ENCODE peak calls at places on chromosomes 2 and 18, in six cellular contexts. L, A, N, E, M and U are unnamed samples.

GRCh38 chr18:23972416-23972815 is 42.1 kb upstream of the TTC39C start:
- DNase-seq in L (no peak), A (no peak), N (no peak), E (no peak), M (peak), U (no peak)

GRCh38 chr2:128623776-128624424 is 305.2 kb upstream of the HS6ST1 start:
- DNase-seq in L (peak), A (peak), N (no peak), E (no peak), M (peak), U (no peak)

GRCh38 chr18:76412010-76412817 is 82.8 kb downstream of the ZNF516 start:
- DNase-seq in L (no peak), A (no peak), N (peak), E (peak), M (no peak), U (no peak)

GRCh38 chr2:14524041-14524802 is 108.3 kb upstream of the LRATD1 start:
- DNase-seq in L (no peak), A (no peak), N (no peak), E (no peak), M (no peak), U (no peak)

GRCh38 chr2:235270951-235271350 is 222.9 kb upstream of the AGAP1 start:
- DNase-seq in L (no peak), A (no peak), N (no peak), E (no peak), M (peak), U (no peak)

GRCh38 chr2:25672500-25673169 is 742 bp downstream of the DTNB start:
- DNase-seq in L (peak), A (peak), N (peak), E (peak), M (no peak), U (peak)

GRCh38 chr2:25160376-25160775 is 8.0 kb downstream of the POMC start:
- DNase-seq in L (no peak), A (no peak), N (no peak), E (no peak), M (no peak), U (no peak)

GRCh38 chr2:224268441-224268840 is 133.5 kb downstream of the FAM124B start:
- DNase-seq in L (no peak), A (peak), N (no peak), E (no peak), M (no peak), U (no peak)

GRCh38 chr18:45775241-45775676 is 50.2 kb upstream of the SIGLEC15 start:
- DNase-seq in L (peak), A (no peak), N (peak), E (peak), M (no peak), U (peak)

GRCh38 chr2:121818546-121818945 is 63.1 kb downstream of the TSN start:
- DNase-seq in L (no peak), A (no peak), N (no peak), E (no peak), M (no peak), U (no peak)

GRCh38 chr2:111196435-111196834 is 75.7 kb downstream of the BCL2L11 start:
- DNase-seq in L (no peak), A (no peak), N (no peak), E (no peak), M (no peak), U (no peak)

GRCh38 chr2:9970386-9971044 is 19.0 kb downstream of the GRHL1 start:
- DNase-seq in L (no peak), A (no peak), N (no peak), E (no peak), M (no peak), U (no peak)

GRCh38 chr2:5925620-5926019 is 233.4 kb downstream of the SOX11 start:
- DNase-seq in L (no peak), A (no peak), N (no peak), E (no peak), M (no peak), U (no peak)

GRCh38 chr2:112995346-112995920 is 9.8 kb upstream of the IL36A start:
- DNase-seq in L (no peak), A (no peak), N (no peak), E (no peak), M (no peak), U (no peak)

GRCh38 chr2:6645672-6646071 is 220.0 kb downstream of the CMPK2 start:
- DNase-seq in L (no peak), A (no peak), N (no peak), E (no peak), M (no peak), U (no peak)

GRCh38 chr2:190277234-190278112 is 42.2 kb downstream of the HIBCH start:
- DNase-seq in L (no peak), A (no peak), N (peak), E (no peak), M (no peak), U (no peak)

GRCh38 chr18:60019463-60019840 is 119.7 kb downstream of the PMAIP1 start:
- DNase-seq in L (no peak), A (no peak), N (no peak), E (no peak), M (no peak), U (no peak)

GRCh38 chr2:238820909-238821308 is 27.0 kb upstream of the TWIST2 start:
- DNase-seq in L (no peak), A (no peak), N (no peak), E (no peak), M (no peak), U (no peak)

GRCh38 chr2:173657996-173658717 is 303.5 kb downstream of the CDCA7 start:
- DNase-seq in L (no peak), A (no peak), N (no peak), E (no peak), M (no peak), U (no peak)

GRCh38 chr2:98269274-98269673 is 77.0 kb upstream of the CNGA3 start:
- DNase-seq in L (no peak), A (peak), N (no peak), E (no peak), M (no peak), U (no peak)

GRCh38 chr2:65557616-65558573 is 125.5 kb upstream of the SPRED2 start:
- DNase-seq in L (no peak), A (no peak), N (no peak), E (no peak), M (no peak), U (no peak)
- TF ChIP-seq POLR2A in L (no peak), A (no peak), N (no peak), E (no peak), M (no peak), U (no peak)

GRCh38 chr2:215414674-215415073 is 21.2 kb downstream of the FN1 start:
- DNase-seq in L (no peak), A (no peak), N (no peak), E (no peak), M (no peak), U (no peak)

GRCh38 chr2:215417400-215417951 is 18.4 kb downstream of the FN1 start:
- DNase-seq in L (no peak), A (no peak), N (no peak), E (no peak), M (no peak), U (no peak)

GRCh38 chr2:215415218-215415617 is 20.6 kb downstream of the FN1 start:
- DNase-seq in L (no peak), A (no peak), N (no peak), E (no peak), M (no peak), U (no peak)

GRCh38 chr2:215416656-215417055 is 19.2 kb downstream of the FN1 start:
- DNase-seq in L (no peak), A (no peak), N (no peak), E (no peak), M (no peak), U (no peak)

DNA sequence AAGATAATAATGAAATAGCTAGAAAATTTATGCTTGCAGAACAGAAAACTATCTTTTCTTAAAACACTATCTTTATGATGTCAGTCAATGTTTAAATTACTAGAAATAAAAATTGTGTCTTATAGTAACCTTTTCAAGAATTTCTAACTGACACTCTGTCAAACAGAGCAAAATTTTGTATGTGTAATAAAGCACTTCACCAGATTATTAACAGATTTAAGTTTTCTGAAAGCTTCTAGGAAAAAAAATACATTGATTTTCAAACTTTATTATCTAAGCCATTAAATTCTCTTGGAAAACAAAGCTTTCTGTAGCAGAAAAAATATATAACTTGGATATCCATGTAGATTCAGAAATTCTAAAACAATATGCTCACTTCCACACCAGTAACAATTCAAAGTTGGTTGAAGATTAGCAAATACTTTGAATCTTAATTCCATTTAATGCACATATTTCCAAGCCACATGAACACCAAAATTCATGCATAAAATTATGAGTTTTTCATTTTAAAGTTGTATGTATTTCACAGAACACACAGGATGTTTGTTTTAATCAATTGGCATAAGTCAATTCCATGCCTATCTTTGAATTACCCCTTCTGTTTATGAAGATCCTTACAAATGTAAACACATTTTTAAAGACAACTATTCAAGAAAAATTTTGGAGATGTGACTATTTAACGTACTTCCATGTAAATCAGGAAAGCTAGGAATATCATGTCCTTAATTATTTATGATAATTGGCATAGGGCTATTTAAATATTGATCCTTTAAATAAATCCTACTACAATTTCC is 19.9 kb downstream of the FN1 start:
- DNase-seq in L (no peak), A (no peak), N (no peak), E (no peak), M (no peak), U (no peak)
- TF ChIP-seq POLR2AphosphoS5 in L (no peak), A (no peak), N (no peak), E (no peak), M (no peak), U (no peak)

GRCh38 chr18:80033181-80034067 is 810 bp upstream of the RBFA start:
- DNase-seq in L (no peak), A (peak), N (no peak), E (peak), M (no peak), U (no peak)
- TF ChIP-seq POLR2A in L (peak), A (peak), N (peak), E (peak), M (peak), U (no peak)

GRCh38 chr2:233165543-233165894 is 86.0 kb upstream of the ATG16L1 start:
- DNase-seq in L (no peak), A (no peak), N (no peak), E (no peak), M (no peak), U (no peak)
- TF ChIP-seq POLR2AphosphoS5 in L (no peak), A (no peak), N (no peak), E (no peak), M (no peak), U (no peak)